ENCODE peak calls at places on chromosomes 4 and X, in five cellular contexts. V is HCT116, E is GM12878, H is SK-N-SH, Q is HepG2. M is an unnamed sample.

GRCh38 chr4:149997881-149998421 is 80.3 kb upstream of the DCLK2 start:
- DNase-seq in V (peak), E (no peak), H (no peak), Q (peak), M (no peak)

GRCh38 chr4:140326395-140326993 is 47.0 kb upstream of the SCOC start:
- DNase-seq in V (peak), E (no peak), H (peak), Q (peak), M (peak)

GRCh38 chrX:30777575-30777974 is 111.5 kb downstream of the TAB3 start:
- DNase-seq in V (no peak), E (no peak), H (no peak), Q (no peak), M (no peak)

GRCh38 chr4:147325566-147325965 is 155.3 kb upstream of the EDNRA start:
- DNase-seq in V (no peak), E (no peak), H (no peak), Q (no peak), M (no peak)

GRCh38 chr4:94538229-94538628 is 86.5 kb downstream of the PDLIM5 start:
- DNase-seq in V (no peak), E (no peak), H (no peak), Q (no peak), M (no peak)

GRCh38 chr4:687048-687974 is 1.6 kb downstream of the SLC49A3 start:
- DNase-seq in V (peak), E (no peak), H (peak), Q (peak), M (peak)

GRCh38 chr4:183333983-183334382 is 11.8 kb upstream of the CLDN24 start:
- DNase-seq in V (peak), E (no peak), H (no peak), Q (peak), M (no peak)

GRCh38 chrX:123336666-123337065 is 152.6 kb downstream of the GRIA3 start:
- DNase-seq in V (no peak), E (no peak), H (no peak), Q (no peak), M (no peak)

GRCh38 chr4:26459054-26459755 is 31.1 kb downstream of the CCKAR start:
- DNase-seq in V (peak), E (peak), H (peak), Q (peak), M (peak)

GRCh38 chrX:131923614-131924250 is 99.4 kb upstream of the STK26 start:
- DNase-seq in V (no peak), E (no peak), H (no peak), Q (no peak), M (no peak)

GRCh38 chr4:140937866-140938265 is 181.7 kb upstream of the TBC1D9 start:
- DNase-seq in V (no peak), E (no peak), H (peak), Q (no peak), M (no peak)

GRCh38 chr4:98687876-98688275 is 29.5 kb upstream of the TSPAN5 start:
- DNase-seq in V (no peak), E (no peak), H (no peak), Q (no peak), M (no peak)

GRCh38 chrX:20437678-20438077 is 171.0 kb upstream of the RPS6KA3 start:
- DNase-seq in V (no peak), E (no peak), H (no peak), Q (peak), M (no peak)

GRCh38 chr4:156763511-156763910 is 208.1 kb downstream of the PDGFC start:
- DNase-seq in V (no peak), E (no peak), H (peak), Q (no peak), M (no peak)

GRCh38 chr4:37590016-37590415 is 96.2 kb downstream of the RELL1 start:
- DNase-seq in V (no peak), E (no peak), H (no peak), Q (no peak), M (no peak)

GRCh38 chrX:118325453-118325852 is 20.5 kb upstream of the WDR44 start:
- DNase-seq in V (no peak), E (no peak), H (no peak), Q (no peak), M (peak)

GRCh38 chrX:26026179-26026578 is 112.0 kb upstream of the MAGEB18 start:
- DNase-seq in V (no peak), E (no peak), H (no peak), Q (no peak), M (no peak)

GRCh38 chrX:724256-724655 is 93.7 kb downstream of the SHOX start:
- DNase-seq in V (no peak), E (no peak), H (no peak), Q (no peak), M (no peak)
- TF ChIP-seq ZBTB33 in V (no peak), E (no peak), H (no peak), Q (no peak), M (no peak)

GRCh38 chrX:100408643-100409315 is 1.3 kb downstream of the PCDH19 start:
- DNase-seq in V (no peak), E (no peak), H (peak), Q (no peak), M (no peak)

GRCh38 chrX:100410083-100410590 is at the start of gene PCDH19:
- DNase-seq in V (no peak), E (no peak), H (peak), Q (no peak), M (peak)

GRCh38 chrX:100409316-100410082 is 574 bp downstream of the PCDH19 start:
- DNase-seq in V (no peak), E (no peak), H (peak), Q (no peak), M (no peak)

GRCh38 chrX:100407147-100407783 is 2.8 kb downstream of the PCDH19 start:
- DNase-seq in V (no peak), E (no peak), H (no peak), Q (no peak), M (no peak)

GRCh38 chrX:100407784-100408642 is 2.1 kb downstream of the PCDH19 start:
- DNase-seq in V (no peak), E (no peak), H (no peak), Q (no peak), M (no peak)
- TF ChIP-seq ZBTB33 in V (no peak), E (no peak), H (no peak), Q (no peak), M (no peak)

GRCh38 chr4:128323401-128323800 is 35.8 kb upstream of the PGRMC2 start:
- DNase-seq in V (no peak), E (no peak), H (no peak), Q (no peak), M (no peak)

GRCh38 chr4:128328106-128328505 is 40.5 kb upstream of the PGRMC2 start:
- DNase-seq in V (no peak), E (no peak), H (no peak), Q (no peak), M (no peak)

GRCh38 chr4:128322986-128323385 is 35.4 kb upstream of the PGRMC2 start:
- DNase-seq in V (no peak), E (no peak), H (no peak), Q (peak), M (no peak)

GRCh38 chr4:128320656-128321055 is 33.0 kb upstream of the PGRMC2 start:
- DNase-seq in V (no peak), E (no peak), H (no peak), Q (no peak), M (no peak)

GRCh38 chr4:128322311-128322710 is 34.7 kb upstream of the PGRMC2 start:
- DNase-seq in V (no peak), E (no peak), H (no peak), Q (peak), M (no peak)
- TF ChIP-seq ZBTB33 in V (no peak), E (no peak), H (no peak), Q (no peak), M (no peak)

GRCh38 chrX:80879143-80879542 is 69.5 kb upstream of the BRWD3 start:
- DNase-seq in V (no peak), E (no peak), H (no peak), Q (no peak), M (no peak)
- TF ChIP-seq ZBTB33 in V (no peak), E (no peak), H (no peak), Q (no peak), M (no peak)

GRCh38 chrX:86002076-86002896 is 45.1 kb downstream of the CHM start:
- DNase-seq in V (peak), E (no peak), H (no peak), Q (peak), M (peak)
- TF ChIP-seq ZBTB33 in V (no peak), E (no peak), H (no peak), Q (no peak), M (no peak)

DNA sequence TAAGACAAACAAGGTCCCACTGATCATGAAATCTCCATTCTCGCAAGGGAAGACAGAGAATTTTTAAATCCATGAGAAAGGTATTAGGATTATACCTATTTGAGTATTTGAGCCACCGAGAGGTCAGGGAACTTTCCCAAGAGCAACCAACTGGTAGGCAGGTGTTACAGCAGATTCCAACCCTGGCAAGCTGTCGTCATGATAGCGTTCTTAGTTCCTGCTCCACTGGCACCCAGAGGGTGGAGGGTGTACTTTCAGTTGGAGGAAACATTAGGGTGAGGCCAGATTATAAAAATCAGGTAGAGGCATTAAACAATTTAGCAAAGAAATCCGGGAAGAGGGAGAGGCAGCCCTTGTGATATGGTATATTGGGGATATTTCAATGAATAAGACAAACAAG is 23.3 kb downstream of the COQ2 start:
- DNase-seq in V (no peak), E (no peak), H (no peak), Q (no peak), M (no peak)
- TF ChIP-seq ZBTB33 in V (no peak), E (no peak), H (no peak), Q (no peak), M (no peak)

M was measured in K562.